ENCODE peak calls at places on chromosome 7, in five cellular contexts. Z is CD8-positive, alpha-beta T cell; N is Panc1; O is tibial artery; G is CD8-positive, alpha-beta memory T cell. U is an unnamed sample.

GRCh38 chr7:17058568-17058967 is 176.8 kb upstream of the AGR3 start:
- DNase-seq in O (no peak), N (no peak), G (no peak), Z (no peak), U (no peak)

GRCh38 chr7:137818036-137818435 is 28.7 kb downstream of the DGKI start:
- DNase-seq in O (no peak), Z (no peak), N (no peak), G (no peak), U (no peak)

GRCh38 chr7:106732045-106732444 is 71.1 kb upstream of the CCDC71L start:
- DNase-seq in O (no peak), Z (no peak), G (no peak), N (no peak), U (no peak)

GRCh38 chr7:103148131-103148993 is 537 bp downstream of the NAPEPLD start:
- DNase-seq in G (no peak), N (no peak), O (no peak), Z (no peak), U (no peak)

GRCh38 chr7:134693256-134693655 is 46.6 kb downstream of the BPGM start:
- DNase-seq in Z (peak; percentile 45), O (peak; percentile 85), N (no peak), G (no peak), U (no peak)

GRCh38 chr7:98785929-98786571 is 83.8 kb downstream of the TMEM130 start:
- DNase-seq in N (no peak), G (no peak), O (no peak), Z (no peak), U (no peak)

GRCh38 chr7:37385787-37386186 is 62.9 kb downstream of the ELMO1 start:
- DNase-seq in Z (no peak), N (no peak), O (peak; percentile 49), G (no peak), U (no peak)

GRCh38 chr7:43481905-43482678 is 100.8 kb upstream of the STK17A start:
- DNase-seq in O (no peak), N (no peak), G (no peak), Z (no peak), U (no peak)

GRCh38 chr7:120553497-120553896 is 280.5 kb downstream of the KCND2 start:
- DNase-seq in N (no peak), G (no peak), O (no peak), Z (no peak), U (no peak)

GRCh38 chr7:78020131-78020873 is 221.7 kb downstream of the PHTF2 start:
- DNase-seq in N (peak; percentile 74), O (peak; percentile 66), G (no peak), Z (peak; percentile 25), U (peak; percentile 72)

GRCh38 chr7:105096306-105096705 is 82.3 kb downstream of the KMT2E start:
- DNase-seq in Z (no peak), G (no peak), O (no peak), N (no peak), U (no peak)

GRCh38 chr7:130409722-130410072 is 29.4 kb downstream of the CPA1 start:
- DNase-seq in O (no peak), G (no peak), Z (no peak), N (no peak), U (no peak)

GRCh38 chr7:47693161-47693740 is 111.3 kb upstream of the TNS3 start:
- DNase-seq in O (no peak), N (no peak), Z (no peak), G (no peak), U (no peak)

GRCh38 chr7:99002827-99003212 is 124.5 kb downstream of the TRRAP start:
- DNase-seq in Z (no peak), G (no peak), N (no peak), O (no peak), U (no peak)

GRCh38 chr7:12581897-12582296 is 11.4 kb downstream of the SCIN start:
- DNase-seq in N (no peak), O (no peak), Z (no peak), G (no peak), U (no peak)

GRCh38 chr7:69245646-69246045 is 352.6 kb upstream of the AUTS2 start:
- DNase-seq in Z (no peak), N (no peak), G (no peak), O (no peak), U (no peak)

GRCh38 chr7:153433223-153433622 is 619.0 kb upstream of the DPP6 start:
- DNase-seq in O (no peak), N (no peak), Z (no peak), G (no peak), U (no peak)

GRCh38 chr7:112201421-112201820 is 4.8 kb downstream of the DOCK4 start:
- DNase-seq in N (no peak), G (no peak), O (no peak), Z (no peak), U (no peak)

GRCh38 chr7:76300210-76300731 is 2.2 kb upstream of the HSPB1 start:
- DNase-seq in O (no peak), G (no peak), N (peak; percentile 76), Z (no peak), U (no peak)

GRCh38 chr7:80611779-80612178 is 26.7 kb upstream of the CD36 start:
- DNase-seq in O (no peak), Z (no peak), G (no peak), N (no peak), U (peak; percentile 83)

GRCh38 chr7:49580000-49580399 is 193.4 kb upstream of the VWC2 start:
- DNase-seq in G (no peak), Z (no peak), N (no peak), O (no peak), U (no peak)

GRCh38 chr7:1367501-1367900 is 91.8 kb downstream of the MICALL2 start:
- DNase-seq in G (no peak), Z (no peak), O (no peak), N (no peak), U (no peak)
- H3K27me3 ChIP-seq in G (peaks cover 17% of the 10 kb centered on the region), Z (peaks cover 9% of the 10 kb centered on the region), O (peaks cover 87% of the 10 kb centered on the region), N (no peaks in the 10 kb centered on the region), U (no peaks in the 10 kb centered on the region)

GRCh38 chr7:66627876-66628360 is 763 bp upstream of the KCTD7 start:
- DNase-seq in O (no peak), Z (peak; percentile 24), N (no peak), G (no peak), U (no peak)

GRCh38 chr7:66629222-66629658 is 559 bp downstream of the KCTD7 start:
- DNase-seq in Z (no peak), O (peak; percentile 22), N (no peak), G (no peak), U (peak; percentile 56)

GRCh38 chr7:66628361-66629221 is at the start of gene KCTD7:
- DNase-seq in N (peak; percentile 84), O (peak; percentile 97), G (peak; percentile 95), Z (peak; percentile 96), U (peak; percentile 99)

GRCh38 chr7:66626236-66626957 is 2.3 kb upstream of the KCTD7 start:
- DNase-seq in G (no peak), N (no peak), O (no peak), Z (no peak), U (no peak)

GRCh38 chr7:66627151-66627681 is 1.5 kb upstream of the KCTD7 start:
- DNase-seq in N (no peak), G (no peak), O (no peak), Z (no peak), U (no peak)
- H3K27me3 ChIP-seq in N (no peaks in the 10 kb centered on the region), G (no peaks in the 10 kb centered on the region), O (no peaks in the 10 kb centered on the region), Z (no peaks in the 10 kb centered on the region), U (no peaks in the 10 kb centered on the region)

DNA sequence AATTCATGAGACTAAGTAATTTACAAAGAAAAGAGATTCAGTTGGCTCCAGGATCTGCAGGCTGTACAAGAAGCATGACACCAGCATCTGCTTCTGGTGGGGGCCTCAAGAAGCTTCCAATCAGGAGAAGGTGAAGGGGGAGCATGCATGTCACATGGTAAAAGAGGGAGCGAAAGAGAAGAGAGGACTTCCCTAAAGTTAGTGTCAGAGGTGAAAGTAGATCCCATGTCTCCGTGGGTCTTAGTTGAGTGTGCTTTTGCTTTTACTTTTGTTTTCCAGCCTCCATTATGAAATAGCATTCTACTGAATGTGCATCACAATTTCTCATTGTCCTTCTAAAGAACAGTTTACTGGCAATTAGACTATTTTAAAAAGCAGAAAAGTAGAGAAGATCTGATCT is 213.6 kb upstream of the FZD1 start:
- DNase-seq in O (no peak), N (no peak), G (no peak), Z (no peak), U (no peak)
- H3K27me3 ChIP-seq in O (no peaks in the 10 kb centered on the region), N (no peaks in the 10 kb centered on the region), G (no peaks in the 10 kb centered on the region), Z (no peaks in the 10 kb centered on the region), U (no peaks in the 10 kb centered on the region)

GRCh38 chr7:27101188-27101905 is 1.1 kb downstream of the HOXA2 start:
- DNase-seq in G (no peak), N (no peak), Z (no peak), O (no peak), U (no peak)
- H3K27me3 ChIP-seq in G (peaks cover 38% of the 10 kb centered on the region), N (no peaks in the 10 kb centered on the region), Z (peaks cover 34% of the 10 kb centered on the region), O (no peaks in the 10 kb centered on the region), U (peaks cover 31% of the 10 kb centered on the region)

DNA sequence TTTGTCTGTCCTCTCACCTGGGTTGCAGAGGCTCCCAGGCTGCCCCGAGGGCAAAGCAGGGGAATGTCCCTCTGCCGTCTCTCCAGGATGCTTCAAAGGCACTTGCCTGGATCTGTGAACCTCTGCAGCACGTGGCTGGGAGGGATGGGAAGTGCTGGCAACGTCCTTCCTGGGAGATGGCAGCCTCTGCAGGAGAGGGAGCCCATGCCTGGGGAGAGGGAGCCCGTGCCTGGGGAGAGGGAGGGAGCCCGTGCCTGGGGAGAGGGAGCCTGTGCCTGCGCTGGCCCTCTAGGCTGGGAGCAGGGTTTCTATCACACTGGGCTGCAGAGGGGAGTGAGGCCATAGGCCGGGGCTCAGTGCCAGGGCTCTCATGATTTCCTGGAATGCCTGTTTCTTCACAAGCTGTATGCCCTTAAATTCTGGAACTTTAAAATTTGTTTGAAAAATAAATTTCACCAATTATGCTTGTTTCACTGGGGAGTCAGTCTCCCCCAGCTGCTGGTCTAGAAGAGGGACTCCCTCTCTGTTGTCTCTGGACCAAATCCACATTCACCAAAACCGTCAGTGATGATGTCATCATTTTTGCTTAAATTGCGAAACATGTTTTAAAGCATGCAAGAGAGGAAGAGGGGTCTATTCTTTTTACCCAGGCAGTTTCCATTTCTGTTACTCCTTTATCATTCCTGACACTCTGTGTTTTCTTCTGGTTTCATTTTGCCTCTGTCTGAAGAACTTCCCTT is 135.7 kb downstream of the DNAJB6 start:
- DNase-seq in Z (no peak), O (peak; percentile 13), N (no peak), G (no peak), U (peak; percentile 38)
- H3K27me3 ChIP-seq in Z (no peaks in the 10 kb centered on the region), O (peaks cover 17% of the 10 kb centered on the region), N (no peaks in the 10 kb centered on the region), G (no peaks in the 10 kb centered on the region), U (no peaks in the 10 kb centered on the region)

DNA sequence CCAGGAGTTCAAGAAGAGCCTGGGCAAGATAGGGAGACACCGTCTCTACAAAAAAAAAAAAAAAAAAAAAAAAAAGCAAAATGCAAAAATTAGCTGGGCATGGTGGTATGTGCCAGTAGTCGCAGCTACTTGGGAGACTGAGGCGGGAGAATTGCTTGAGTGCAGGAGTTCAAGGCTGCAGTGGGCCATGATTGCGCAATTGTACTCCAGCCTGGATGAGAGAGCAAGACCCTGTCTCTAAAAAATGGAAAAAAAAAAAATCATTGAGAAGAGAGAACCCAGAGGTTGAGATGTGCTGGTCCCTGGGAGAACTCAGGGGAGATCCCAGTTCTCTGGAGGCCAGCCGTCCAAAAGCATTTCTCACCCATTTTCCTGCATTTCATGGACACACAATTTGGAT is 95.2 kb downstream of the GALNT17 start:
- DNase-seq in N (no peak), G (no peak), O (no peak), Z (no peak), U (no peak)
- H3K27me3 ChIP-seq in N (no peaks in the 10 kb centered on the region), G (no peaks in the 10 kb centered on the region), O (no peaks in the 10 kb centered on the region), Z (no peaks in the 10 kb centered on the region), U (no peaks in the 10 kb centered on the region)

GRCh38 chr7:73866446-73866767 is 5.4 kb downstream of the TMEM270 start:
- DNase-seq in G (no peak), Z (no peak), O (no peak), N (no peak), U (no peak)
- H3K27me3 ChIP-seq in G (no peaks in the 10 kb centered on the region), Z (no peaks in the 10 kb centered on the region), O (no peaks in the 10 kb centered on the region), N (no peaks in the 10 kb centered on the region), U (no peaks in the 10 kb centered on the region)